ENCODE peak calls at places on chromosomes 16 and 17, in four cellular contexts. I is bronchial epithelial cell, N is GDM1, U is kidney. P is an unnamed sample.

GRCh38 chr16:48434653-48435318 is 49.6 kb upstream of the SIAH1 start:
- DNase-seq in I (no peak), U (no peak), N (peak; percentile 76), P (no peak)

GRCh38 chr17:54426287-54426886 is 474.3 kb upstream of the TOM1L1 start:
- DNase-seq in U (no peak), I (peak; percentile 55), N (no peak), P (no peak)

GRCh38 chr17:50053654-50053960 is 2.3 kb upstream of the ITGA3 start:
- DNase-seq in N (no peak), I (no peak), U (no peak), P (no peak)

GRCh38 chr17:35788504-35788998 is 6.9 kb downstream of the MMP28 start:
- DNase-seq in I (peak; percentile 98), N (no peak), U (no peak), P (no peak)

GRCh38 chr16:8537691-8538342 is 52.5 kb downstream of the TMEM114 start:
- DNase-seq in U (no peak), N (no peak), I (no peak), P (no peak)

GRCh38 chr17:41098042-41098441 is at the start of gene KRTAP4-8:
- DNase-seq in U (no peak), N (no peak), I (no peak), P (no peak)

GRCh38 chr17:68204736-68205135 is 43.1 kb upstream of the AMZ2 start:
- DNase-seq in N (no peak), I (no peak), U (no peak), P (no peak)

GRCh38 chr17:81740395-81740961 is 28.4 kb downstream of the SLC25A10 start:
- DNase-seq in N (no peak), I (no peak), U (peak; percentile 75), P (no peak)

GRCh38 chr17:73478768-73479424 is 165.3 kb downstream of the SDK2 start:
- DNase-seq in N (no peak), I (no peak), U (no peak), P (no peak)

GRCh38 chr17:66450008-66450856 is 147.8 kb downstream of the PRKCA start:
- DNase-seq in U (no peak), N (no peak), I (no peak), P (no peak)

GRCh38 chr17:11797803-11798202 is 199.5 kb downstream of the ZNF18 start:
- DNase-seq in U (no peak), N (no peak), I (no peak), P (no peak)

GRCh38 chr17:59425085-59425901 is 93.8 kb downstream of the YPEL2 start:
- DNase-seq in U (peak; percentile 83), I (no peak), N (no peak), P (no peak)

GRCh38 chr16:10577305-10578202 is 2.8 kb downstream of the EMP2 start:
- DNase-seq in N (no peak), I (no peak), U (peak; percentile 71), P (no peak)

GRCh38 chr17:3003401-3004149 is 59.8 kb downstream of the OR1D5 start:
- DNase-seq in U (peak; percentile 79), I (no peak), N (no peak), P (no peak)

GRCh38 chr16:85490971-85491771 is 122.0 kb upstream of the GSE1 start:
- DNase-seq in N (no peak), I (no peak), U (no peak), P (no peak)

GRCh38 chr17:72338304-72338703 is 217.5 kb downstream of the SOX9 start:
- DNase-seq in I (no peak), N (no peak), U (no peak), P (no peak)